ENCODE peak calls at places on chromosomes 16 and 17, in six cellular contexts. One of them, this sample, is unnamed.
A peak's percentile ranks its signal among the peaks of the same experiment; 100 is the strongest.

GRCh38 chr17:29159286-29159860 is 20.8 kb downstream of the MYO18A start:
- DNase-seq in uterus: no peak
- DNase-seq in kidney: peak; percentile 34
- DNase-seq in spleen: peak; percentile 47
- DNase-seq in epithelial cell of proximal tubule: no peak
- DNase-seq in SJSA1: no peak
- DNase-seq in this sample: no peak

GRCh38 chr17:46772013-46772878 is 46.2 kb downstream of the WNT3 start:
- DNase-seq in uterus: no peak
- DNase-seq in kidney: peak; percentile 68
- DNase-seq in SJSA1: peak; percentile 66
- DNase-seq in spleen: no peak
- DNase-seq in epithelial cell of proximal tubule: no peak
- DNase-seq in this sample: no peak

GRCh38 chr17:79702550-79703236 is 28.1 kb upstream of the ENPP7 start:
- DNase-seq in SJSA1: no peak
- DNase-seq in kidney: no peak
- DNase-seq in epithelial cell of proximal tubule: no peak
- DNase-seq in uterus: no peak
- DNase-seq in spleen: no peak
- DNase-seq in this sample: no peak

GRCh38 chr17:32769846-32770245 is 107.1 kb downstream of the MYO1D start:
- DNase-seq in SJSA1: no peak
- DNase-seq in kidney: no peak
- DNase-seq in epithelial cell of proximal tubule: no peak
- DNase-seq in spleen: no peak
- DNase-seq in uterus: no peak
- DNase-seq in this sample: no peak

GRCh38 chr17:41547921-41548843 is 20.1 kb upstream of the KRT19 start:
- DNase-seq in uterus: peak; percentile 93
- DNase-seq in SJSA1: peak; percentile 95
- DNase-seq in kidney: peak; percentile 95
- DNase-seq in epithelial cell of proximal tubule: peak; percentile 91
- DNase-seq in spleen: no peak
- DNase-seq in this sample: peak; percentile 82

GRCh38 chr16:2953706-2954105 is 10.4 kb upstream of the KREMEN2 start:
- DNase-seq in epithelial cell of proximal tubule: no peak
- DNase-seq in spleen: peak; percentile 51
- DNase-seq in SJSA1: no peak
- DNase-seq in uterus: no peak
- DNase-seq in kidney: no peak
- DNase-seq in this sample: no peak

GRCh38 chr17:66466933-66467367 is 164.5 kb downstream of the PRKCA start:
- DNase-seq in spleen: no peak
- DNase-seq in epithelial cell of proximal tubule: peak; percentile 98
- DNase-seq in uterus: peak; percentile 65
- DNase-seq in SJSA1: peak; percentile 92
- DNase-seq in kidney: no peak
- DNase-seq in this sample: no peak

GRCh38 chr17:35019386-35020179 is 39.3 kb downstream of the LIG3 start:
- DNase-seq in uterus: no peak
- DNase-seq in epithelial cell of proximal tubule: no peak
- DNase-seq in SJSA1: no peak
- DNase-seq in kidney: no peak
- DNase-seq in spleen: no peak
- DNase-seq in this sample: no peak

GRCh38 chr17:20059728-20060188 is 50.6 kb downstream of the SPECC1 start:
- DNase-seq in epithelial cell of proximal tubule: no peak
- DNase-seq in uterus: no peak
- DNase-seq in kidney: no peak
- DNase-seq in SJSA1: no peak
- DNase-seq in spleen: no peak
- DNase-seq in this sample: no peak

GRCh38 chr17:17999364-18000007 is 26.8 kb downstream of the DRC3 start:
- DNase-seq in kidney: no peak
- DNase-seq in spleen: no peak
- DNase-seq in epithelial cell of proximal tubule: no peak
- DNase-seq in SJSA1: no peak
- DNase-seq in uterus: no peak
- DNase-seq in this sample: no peak

GRCh38 chr16:31421587-31421986 is 6.6 kb downstream of the COX6A2 start:
- DNase-seq in spleen: no peak
- DNase-seq in uterus: no peak
- DNase-seq in kidney: no peak
- DNase-seq in SJSA1: no peak
- DNase-seq in epithelial cell of proximal tubule: no peak
- DNase-seq in this sample: no peak

GRCh38 chr16:28202147-28202746 is 9.5 kb downstream of the XPO6 start:
- DNase-seq in kidney: no peak
- DNase-seq in SJSA1: no peak
- DNase-seq in uterus: no peak
- DNase-seq in spleen: no peak
- DNase-seq in epithelial cell of proximal tubule: no peak
- DNase-seq in this sample: no peak

GRCh38 chr16:79418588-79418987 is 181.9 kb downstream of the MAF start:
- DNase-seq in kidney: no peak
- DNase-seq in uterus: no peak
- DNase-seq in spleen: no peak
- DNase-seq in SJSA1: no peak
- DNase-seq in epithelial cell of proximal tubule: no peak
- DNase-seq in this sample: no peak

GRCh38 chr17:10186771-10187425 is 11.5 kb downstream of the GAS7 start:
- DNase-seq in uterus: no peak
- DNase-seq in kidney: no peak
- DNase-seq in SJSA1: no peak
- DNase-seq in spleen: no peak
- DNase-seq in epithelial cell of proximal tubule: no peak
- DNase-seq in this sample: no peak

GRCh38 chr16:54152362-54153239 is 134.0 kb downstream of the IRX3 start:
- DNase-seq in uterus: no peak
- DNase-seq in kidney: no peak
- DNase-seq in epithelial cell of proximal tubule: no peak
- DNase-seq in spleen: no peak
- DNase-seq in SJSA1: no peak
- DNase-seq in this sample: no peak

GRCh38 chr16:29775742-29776408 is 2.2 kb upstream of the ZG16 start:
- DNase-seq in kidney: no peak
- DNase-seq in spleen: no peak
- DNase-seq in epithelial cell of proximal tubule: no peak
- DNase-seq in SJSA1: no peak
- DNase-seq in uterus: no peak
- DNase-seq in this sample: no peak

GRCh38 chr17:43839670-43840101 is 6.7 kb upstream of the MPP3 start:
- DNase-seq in epithelial cell of proximal tubule: no peak
- DNase-seq in spleen: peak; percentile 69
- DNase-seq in SJSA1: no peak
- DNase-seq in uterus: no peak
- DNase-seq in kidney: no peak
- DNase-seq in this sample: no peak

GRCh38 chr17:82021728-82022309 is 859 bp downstream of the CENPX start:
- DNase-seq in uterus: no peak
- DNase-seq in epithelial cell of proximal tubule: no peak
- DNase-seq in kidney: no peak
- DNase-seq in spleen: no peak
- DNase-seq in SJSA1: no peak
- DNase-seq in this sample: no peak

GRCh38 chr16:19808061-19808621 is 76.5 kb downstream of the GPRC5B start:
- DNase-seq in epithelial cell of proximal tubule: peak; percentile 69
- DNase-seq in kidney: no peak
- DNase-seq in SJSA1: peak; percentile 33
- DNase-seq in uterus: no peak
- DNase-seq in spleen: no peak
- DNase-seq in this sample: no peak

DNA sequence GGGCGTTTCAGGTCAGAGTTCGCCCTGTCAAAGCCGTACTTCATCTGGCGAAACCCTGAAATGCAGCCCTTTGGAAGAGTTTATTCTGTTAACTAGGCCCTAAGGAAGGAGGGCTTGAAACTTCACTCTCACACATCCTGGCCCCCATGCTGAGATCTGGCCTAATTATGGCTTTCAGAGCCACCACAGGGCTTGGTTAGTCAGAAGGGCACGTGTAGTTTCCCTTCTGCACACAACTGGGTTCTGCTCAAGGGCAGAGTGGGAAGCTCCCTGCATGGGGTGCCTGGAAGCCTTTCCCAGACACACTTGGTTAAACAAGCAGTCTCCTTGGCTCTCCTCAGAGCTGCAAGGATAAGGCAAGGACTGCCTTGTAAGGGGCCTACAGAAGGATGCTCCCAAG is 397.3 kb downstream of the SHISA9 start:
- DNase-seq in kidney: no peak
- DNase-seq in uterus: no peak
- DNase-seq in epithelial cell of proximal tubule: peak; percentile 38
- DNase-seq in SJSA1: no peak
- DNase-seq in spleen: no peak
- DNase-seq in this sample: no peak
- H3K4me3 ChIP-seq in kidney: no peak overlapping the region
- H3K4me3 ChIP-seq in uterus: no peak overlapping the region
- H3K4me3 ChIP-seq in epithelial cell of proximal tubule: no peak overlapping the region
- H3K4me3 ChIP-seq in SJSA1: no peak overlapping the region
- H3K4me3 ChIP-seq in spleen: no peak overlapping the region
- H3K4me3 ChIP-seq in this sample: no peak overlapping the region

GRCh38 chr16:682493-683395 is 1.4 kb downstream of the JMJD8 start:
- DNase-seq in spleen: no peak
- DNase-seq in SJSA1: no peak
- DNase-seq in epithelial cell of proximal tubule: no peak
- DNase-seq in uterus: no peak
- DNase-seq in kidney: no peak
- DNase-seq in this sample: no peak

GRCh38 chr16:680967-681745 is 946 bp downstream of the STUB1 start:
- DNase-seq in spleen: peak; percentile 82
- DNase-seq in epithelial cell of proximal tubule: no peak
- DNase-seq in uterus: no peak
- DNase-seq in kidney: no peak
- DNase-seq in SJSA1: peak; percentile 69
- DNase-seq in this sample: no peak

GRCh38 chr16:683396-684066 is 603 bp downstream of the JMJD8 start:
- DNase-seq in epithelial cell of proximal tubule: no peak
- DNase-seq in spleen: no peak
- DNase-seq in kidney: no peak
- DNase-seq in SJSA1: no peak
- DNase-seq in uterus: no peak
- DNase-seq in this sample: no peak

GRCh38 chr16:680625-680945 is 375 bp downstream of the STUB1 start:
- DNase-seq in epithelial cell of proximal tubule: no peak
- DNase-seq in spleen: no peak
- DNase-seq in uterus: no peak
- DNase-seq in kidney: no peak
- DNase-seq in SJSA1: no peak
- DNase-seq in this sample: no peak

DNA sequence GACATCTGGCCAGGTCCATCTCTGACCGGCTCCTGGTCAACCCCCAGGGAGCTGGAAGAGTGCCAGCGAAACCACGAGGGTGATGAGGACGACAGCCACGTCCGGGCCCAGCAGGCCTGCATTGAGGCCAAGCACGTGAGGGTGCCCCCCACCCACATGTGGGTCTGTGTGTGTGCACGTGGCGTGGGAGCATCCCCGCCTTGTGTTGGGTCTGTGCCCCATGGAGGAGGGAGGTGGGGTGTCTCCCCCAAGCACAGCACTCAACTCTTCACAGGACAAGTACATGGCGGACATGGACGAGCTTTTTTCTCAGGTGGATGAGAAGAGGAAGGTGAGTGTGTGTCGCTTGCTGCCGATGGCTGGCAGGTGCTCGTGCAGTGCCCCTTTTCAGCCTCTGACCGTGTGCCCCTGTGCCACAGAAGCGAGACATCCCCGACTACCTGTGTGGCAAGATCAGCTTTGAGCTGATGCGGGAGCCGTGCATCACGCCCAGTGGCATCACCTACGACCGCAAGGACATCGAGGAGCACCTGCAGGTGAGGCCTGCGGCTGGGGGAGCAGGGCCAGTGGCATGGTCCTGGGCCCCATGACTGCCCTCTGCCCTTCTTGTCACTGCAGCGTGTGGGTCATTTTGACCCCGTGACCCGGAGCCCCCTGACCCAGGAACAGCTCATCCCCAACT is 1.7 kb downstream of the STUB1 start:
- DNase-seq in uterus: no peak
- DNase-seq in epithelial cell of proximal tubule: no peak
- DNase-seq in kidney: no peak
- DNase-seq in spleen: no peak
- DNase-seq in SJSA1: no peak
- DNase-seq in this sample: no peak
- H3K4me3 ChIP-seq in uterus: no peak overlapping the region
- H3K4me3 ChIP-seq in epithelial cell of proximal tubule: peak overlapping the region; percentile 84
- H3K4me3 ChIP-seq in kidney: no peak overlapping the region
- H3K4me3 ChIP-seq in spleen: peak overlapping the region; percentile 73
- H3K4me3 ChIP-seq in SJSA1: no peak overlapping the region
- H3K4me3 ChIP-seq in this sample: peak overlapping the region; percentile 97

DNA sequence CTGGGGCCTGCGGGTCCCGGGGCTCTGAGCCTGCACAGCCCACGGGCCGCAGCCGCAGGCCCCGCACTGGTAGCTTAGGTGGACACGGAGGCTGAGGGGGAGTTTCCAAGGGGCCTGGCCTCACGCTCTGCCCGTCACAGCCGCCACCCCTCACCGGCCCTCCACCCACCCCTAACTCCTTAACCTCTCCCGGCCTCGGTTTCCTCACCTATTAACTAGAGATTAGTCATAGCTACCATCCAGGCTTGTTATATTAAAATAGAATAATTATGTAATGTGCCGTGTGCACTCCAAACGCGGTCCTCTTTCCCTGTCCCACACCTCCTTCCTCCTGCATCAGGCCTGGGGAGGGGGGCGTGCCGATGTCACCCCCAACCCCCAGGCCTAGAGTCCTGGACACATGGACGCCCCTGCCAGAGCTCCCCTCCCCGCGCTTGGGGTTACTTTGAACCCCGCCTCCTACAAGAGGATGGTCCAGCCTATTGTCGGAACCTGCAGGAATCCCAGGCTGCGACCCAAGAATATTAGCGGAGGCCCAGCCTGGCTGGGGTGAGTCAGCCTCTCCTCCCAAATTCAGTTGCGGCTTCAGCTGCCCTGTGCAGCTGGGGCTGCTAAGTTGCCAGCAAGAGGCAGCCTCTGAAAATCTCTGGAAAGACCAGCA is 17.3 kb downstream of the SOCS3 start:
- DNase-seq in uterus: peak; percentile 84
- DNase-seq in kidney: peak; percentile 91
- DNase-seq in spleen: peak; percentile 85
- DNase-seq in epithelial cell of proximal tubule: no peak
- DNase-seq in SJSA1: peak; percentile 89
- DNase-seq in this sample: peak; percentile 94
- H3K4me3 ChIP-seq in uterus: no peak overlapping the region
- H3K4me3 ChIP-seq in kidney: no peak overlapping the region
- H3K4me3 ChIP-seq in spleen: peak overlapping the region; percentile 30
- H3K4me3 ChIP-seq in epithelial cell of proximal tubule: peak overlapping the region; percentile 49
- H3K4me3 ChIP-seq in SJSA1: peak overlapping the region; percentile 34
- H3K4me3 ChIP-seq in this sample: peak overlapping the region; percentile 69

DNA sequence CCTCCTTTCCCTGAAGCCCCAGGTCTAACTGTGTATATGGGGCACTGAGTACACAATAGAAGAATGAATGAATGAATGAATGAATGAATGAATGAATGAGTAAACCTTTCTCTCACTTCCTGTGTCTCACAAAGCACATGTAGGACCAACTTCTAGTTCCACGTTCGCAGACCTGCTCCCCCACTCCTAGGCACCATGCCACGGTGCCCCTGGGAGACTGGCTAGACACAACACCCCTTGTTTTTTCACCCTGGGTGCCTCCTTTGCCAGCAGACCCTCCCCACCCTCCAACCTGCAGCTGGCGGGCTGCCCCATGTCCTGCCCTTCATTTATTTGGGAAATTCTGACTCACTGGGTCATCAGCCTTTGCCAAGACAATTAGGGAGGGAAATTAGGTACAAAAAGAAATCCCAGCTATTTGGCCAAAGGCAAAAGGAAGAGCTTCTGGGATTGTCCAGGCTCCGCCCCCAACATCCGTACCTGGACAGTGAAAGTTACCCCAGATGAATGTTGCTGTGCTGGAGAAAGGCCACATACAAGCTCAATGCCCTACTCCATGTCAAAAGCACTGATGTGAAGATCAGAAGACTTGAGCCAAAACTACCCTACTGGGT is 7.7 kb downstream of the CES1 start:
- DNase-seq in SJSA1: peak; percentile 12
- DNase-seq in epithelial cell of proximal tubule: no peak
- DNase-seq in spleen: no peak
- DNase-seq in kidney: no peak
- DNase-seq in uterus: no peak
- DNase-seq in this sample: peak; percentile 28
- H3K4me3 ChIP-seq in SJSA1: no peak overlapping the region
- H3K4me3 ChIP-seq in epithelial cell of proximal tubule: no peak overlapping the region
- H3K4me3 ChIP-seq in spleen: no peak overlapping the region
- H3K4me3 ChIP-seq in kidney: no peak overlapping the region
- H3K4me3 ChIP-seq in uterus: no peak overlapping the region
- H3K4me3 ChIP-seq in this sample: no peak overlapping the region